ENCODE peak calls at places on chromosome 12, in five cellular contexts. I is colonic mucosa, A is right cardiac atrium, H is cardiac muscle cell, F is bronchial epithelial cell. K is an unnamed sample. For H3K27me3, the result is how much of the 10 kb centered on the place peaks cover.

GRCh38 chr12:80958162-80958561 is 20.4 kb upstream of the LIN7A start:
- DNase-seq in H (no peak), I (no peak), F (no peak), A (no peak), K (no peak)

GRCh38 chr12:32970465-32971110 is 74.0 kb upstream of the PKP2 start:
- DNase-seq in H (no peak), I (no peak), F (peak), A (no peak), K (no peak)

GRCh38 chr12:98456583-98457573 is 58.5 kb upstream of the TMPO start:
- DNase-seq in A (peak), F (no peak), H (peak), I (peak), K (no peak)

GRCh38 chr12:122990961-122991622 is 10.6 kb downstream of the ARL6IP4 start:
- DNase-seq in F (no peak), A (no peak), I (no peak), H (no peak), K (no peak)

GRCh38 chr12:71092290-71092689 is 65.5 kb downstream of the TSPAN8 start:
- DNase-seq in F (peak), I (no peak), H (no peak), A (no peak), K (no peak)

GRCh38 chr12:54415223-54415929 is 3.7 kb downstream of the ITGA5 start:
- DNase-seq in H (no peak), A (no peak), F (no peak), I (no peak), K (no peak)

GRCh38 chr12:117674313-117674712 is 294.5 kb downstream of the KSR2 start:
- DNase-seq in H (no peak), I (no peak), F (no peak), A (no peak), K (no peak)

GRCh38 chr12:130143136-130143535 is 19.1 kb upstream of the FZD10 start:
- DNase-seq in F (no peak), H (no peak), A (no peak), I (no peak), K (no peak)

GRCh38 chr12:31491819-31492598 is 98.9 kb downstream of the DENND5B start:
- DNase-seq in A (no peak), H (peak), I (no peak), F (peak), K (no peak)

GRCh38 chr12:96359328-96359727 is 40.9 kb downstream of the CDK17 start:
- DNase-seq in H (no peak), F (no peak), A (no peak), I (no peak), K (no peak)

GRCh38 chr12:67966560-67966959 is 22.7 kb upstream of the IFNG-AS1 start:
- DNase-seq in F (no peak), I (no peak), A (no peak), H (no peak), K (no peak)

GRCh38 chr12:89105243-89105642 is 247.1 kb downstream of the DUSP6 start:
- DNase-seq in H (no peak), F (no peak), A (no peak), I (no peak), K (no peak)

GRCh38 chr12:52645982-52646381 is 6.0 kb downstream of the KRT2 start:
- DNase-seq in A (no peak), H (no peak), I (peak), F (no peak), K (no peak)

DNA sequence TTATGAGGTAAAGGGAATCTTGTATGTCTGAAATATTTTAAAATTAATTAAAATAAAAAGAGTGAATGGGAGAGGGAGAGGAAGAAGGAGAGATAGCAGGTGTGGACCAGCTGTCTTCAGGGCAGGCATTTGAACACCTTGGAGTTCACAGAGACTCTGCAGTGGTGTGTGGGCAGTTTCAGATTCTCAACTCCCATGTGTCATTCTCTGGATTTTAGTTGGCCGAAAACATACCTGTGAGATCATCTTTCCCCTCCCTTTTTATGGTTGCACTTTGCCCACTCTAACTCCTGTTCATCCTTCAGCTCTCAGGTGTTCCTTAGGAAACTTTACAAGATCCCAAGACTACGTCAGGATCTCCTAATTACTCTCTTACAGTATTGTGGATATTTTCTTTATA is 108.1 kb downstream of the ERC1 start:
- DNase-seq in H (no peak), F (no peak), A (no peak), I (peak), K (no peak)
- H3K4me3 ChIP-seq in H (no peak), F (no peak), A (no peak), I (no peak), K (no peak)

GRCh38 chr12:3920378-3921141 is 47.4 kb upstream of the PARP11 start:
- DNase-seq in A (no peak), I (no peak), H (no peak), F (no peak), K (no peak)
- H3K27me3 ChIP-seq in A (under half), I (under half), H (under half), F (under half), K (under half)

GRCh38 chr12:6074979-6075585 is 49.4 kb downstream of the VWF start:
- DNase-seq in I (peak), F (no peak), A (peak), H (peak), K (no peak)
- H3K4me3 ChIP-seq in I (no peak), F (no peak), A (peak), H (no peak), K (peak)

DNA sequence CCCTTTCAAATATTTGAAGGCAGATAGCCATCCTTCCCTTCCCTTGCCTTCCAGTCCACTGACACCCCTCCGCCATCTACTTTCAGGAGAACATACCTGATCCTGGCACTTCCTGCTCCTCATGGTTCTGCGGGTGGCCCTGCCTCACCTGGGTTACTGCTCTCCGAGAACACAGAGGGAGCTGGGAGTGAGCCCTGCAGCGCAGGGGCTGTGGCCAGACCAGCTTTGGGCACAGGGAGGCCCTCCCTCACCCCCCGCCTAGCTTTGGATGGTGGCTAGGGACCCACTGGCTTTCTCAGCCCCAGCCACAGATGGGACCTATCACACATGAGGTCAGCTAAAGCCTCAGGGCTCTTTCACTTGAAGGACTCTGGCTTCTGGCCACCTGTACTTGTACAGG is 12.4 kb downstream of the IQSEC3 start:
- DNase-seq in A (no peak), H (no peak), I (no peak), F (no peak), K (no peak)
- H3K27me3 ChIP-seq in A (under half), H (half or more), I (under half), F (under half), K (under half)

K was measured in ascending aorta.